ENCODE peak calls at places on chromosomes 4 and X, in six cellular contexts. O, A, G, U, Z and X are unnamed samples.

GRCh38 chrX:40261955-40262596 is 164.3 kb upstream of the BCOR start:
- DNase-seq in O (no peak), A (no peak), G (no peak), U (no peak), Z (no peak), X (no peak)

GRCh38 chr4:94695389-94695788 is 62.4 kb upstream of the BMPR1B start:
- DNase-seq in O (no peak), A (peak; percentile 21), G (no peak), U (no peak), Z (no peak), X (no peak)

GRCh38 chr4:61397174-61397573 is 197.0 kb downstream of the ADGRL3 start:
- DNase-seq in O (no peak), A (peak; percentile 2), G (no peak), U (no peak), Z (no peak), X (no peak)

GRCh38 chr4:59039046-59039445 is 1928.9 kb upstream of the IGFBP7 start:
- DNase-seq in O (no peak), A (no peak), G (no peak), U (no peak), Z (no peak), X (no peak)

GRCh38 chr4:73343432-73343831 is 60.7 kb upstream of the ALB start:
- DNase-seq in O (no peak), A (peak; percentile 6), G (no peak), U (no peak), Z (no peak), X (no peak)

GRCh38 chr4:150632639-150633038 is 50.7 kb downstream of the MAB21L2 start:
- DNase-seq in O (no peak), A (no peak), G (no peak), U (no peak), Z (no peak), X (no peak)

GRCh38 chr4:5874811-5875465 is 17.9 kb downstream of the CRMP1 start:
- DNase-seq in O (peak; percentile 34), A (no peak), G (no peak), U (no peak), Z (no peak), X (no peak)

GRCh38 chr4:52704133-52704532 is 45.0 kb upstream of the USP46 start:
- DNase-seq in O (no peak), A (no peak), G (no peak), U (no peak), Z (no peak), X (no peak)

GRCh38 chr4:119041951-119042560 is 93.6 kb upstream of the MYOZ2 start:
- DNase-seq in O (peak; percentile 52), A (peak; percentile 77), G (peak; percentile 7), U (peak; percentile 39), Z (no peak), X (no peak)

GRCh38 chr4:8552024-8552423 is 28.2 kb upstream of the GPR78 start:
- DNase-seq in O (no peak), A (no peak), G (no peak), U (no peak), Z (no peak), X (no peak)